ENCODE peak calls at places on chromosomes 16 and 17, in seven cellular contexts. P, T, R, L, J, A and C are unnamed samples.

GRCh38 chr17:28993013-28993600 is 12.7 kb downstream of the SEZ6 start:
- DNase-seq in P (no peak), T (no peak), R (no peak), L (no peak), J (peak), A (no peak), C (no peak)

GRCh38 chr17:61235821-61236197 is 163.8 kb upstream of the TBX2 start:
- DNase-seq in P (no peak), T (no peak), R (no peak), L (no peak), J (peak), A (no peak), C (no peak)

GRCh38 chr17:45900723-45901415 is 6.5 kb downstream of the MAPT start:
- DNase-seq in P (no peak), T (no peak), R (no peak), L (no peak), J (no peak), A (no peak), C (no peak)

GRCh38 chr16:610513-611381 is 20.0 kb upstream of the WFIKKN1 start:
- DNase-seq in P (no peak), T (peak), R (peak), L (peak), J (peak), A (no peak), C (no peak)

GRCh38 chr16:30091474-30092372 is at the start of gene TBX6:
- DNase-seq in P (peak), T (peak), R (peak), L (peak), J (peak), A (peak), C (peak)

GRCh38 chr16:86681440-86681838 is 103.1 kb downstream of the FOXL1 start:
- DNase-seq in P (no peak), T (no peak), R (no peak), L (no peak), J (no peak), A (no peak), C (no peak)

GRCh38 chr17:34349748-34350147 is 6.5 kb upstream of the CCL13 start:
- DNase-seq in P (no peak), T (no peak), R (no peak), L (no peak), J (no peak), A (no peak), C (no peak)

GRCh38 chr16:15960124-15960971 is 10.9 kb downstream of the ABCC1 start:
- DNase-seq in P (no peak), T (no peak), R (no peak), L (no peak), J (no peak), A (no peak), C (no peak)

GRCh38 chr16:53492499-53492898 is 10.5 kb downstream of the AKTIP start:
- DNase-seq in P (no peak), T (no peak), R (no peak), L (no peak), J (no peak), A (no peak), C (no peak)

GRCh38 chr16:53498984-53499383 is 4.0 kb downstream of the AKTIP start:
- DNase-seq in P (no peak), T (no peak), R (no peak), L (no peak), J (no peak), A (no peak), C (no peak)

GRCh38 chr16:53489754-53490153 is 13.3 kb downstream of the AKTIP start:
- DNase-seq in P (no peak), T (no peak), R (no peak), L (no peak), J (no peak), A (no peak), C (no peak)

DNA sequence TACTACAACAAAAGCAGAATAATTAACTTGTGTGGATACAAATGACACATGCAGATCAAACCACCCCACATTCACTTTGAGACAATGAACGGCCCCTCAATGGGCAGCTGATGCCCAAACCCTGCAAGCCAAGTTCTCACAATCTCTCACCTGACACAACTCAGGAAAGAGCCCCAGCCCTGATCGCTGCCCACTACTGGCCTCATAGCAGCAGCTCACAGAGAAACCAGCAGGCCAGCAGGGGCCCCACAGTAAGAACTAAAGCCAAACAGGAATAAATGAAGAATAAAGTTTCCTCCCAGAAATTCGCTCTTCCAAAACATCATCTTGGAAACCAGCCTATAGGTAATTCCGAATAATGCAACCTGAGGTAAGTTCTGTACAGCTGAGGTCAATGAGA is 7.7 kb downstream of the AKTIP start:
- DNase-seq in P (no peak), T (no peak), R (no peak), L (no peak), J (no peak), A (no peak), C (no peak)
- TF ChIP-seq CTCF in P (no peak), T (no peak), R (no peak), L (no peak), J (peak), A (no peak), C (no peak)

GRCh38 chr17:1995321-1996242 is 29.6 kb downstream of the RTN4RL1 start:
- DNase-seq in P (no peak), T (no peak), R (no peak), L (no peak), J (no peak), A (no peak), C (no peak)
- TF ChIP-seq CTCF in P (no peak), T (no peak), R (no peak), L (no peak), J (no peak), A (no peak), C (no peak)

GRCh38 chr16:3625911-3626732 is 14.7 kb upstream of the SLX4 start:
- DNase-seq in P (no peak), T (no peak), R (peak), L (no peak), J (no peak), A (no peak), C (no peak)
- TF ChIP-seq CTCF in P (no peak), T (no peak), R (no peak), L (no peak), J (no peak), A (no peak), C (no peak)

GRCh38 chr17:43814026-43814425 is 18.9 kb downstream of the MPP3 start:
- DNase-seq in P (no peak), T (no peak), R (no peak), L (no peak), J (no peak), A (no peak), C (no peak)
- TF ChIP-seq CTCF in P (no peak), T (no peak), R (no peak), L (no peak), J (no peak), A (peak), C (no peak)